ENCODE peak calls at places on chromosomes 11 and 22, in five cellular contexts. W, J, K, Q and X are unnamed samples.

GRCh38 chr22:47551438-47551788 is 789.0 kb downstream of the TBC1D22A start:
- DNase-seq in J (no peak), K (no peak), W (no peak), Q (no peak), X (no peak)

GRCh38 chr11:46047520-46047919 is 73.7 kb downstream of the PHF21A start:
- DNase-seq in Q (no peak), J (no peak), K (no peak), W (no peak), X (no peak)

GRCh38 chr11:123601136-123601535 is 53.3 kb downstream of the SCN3B start:
- DNase-seq in Q (no peak), K (no peak), W (no peak), J (peak; percentile 73), X (no peak)

GRCh38 chr11:119356349-119357031 is 10.0 kb upstream of the MFRP start:
- DNase-seq in W (peak; percentile 93), Q (peak; percentile 62), J (peak; percentile 66), K (peak; percentile 56), X (peak; percentile 74)

GRCh38 chr11:122137081-122137793 is 21.2 kb upstream of the BLID start:
- DNase-seq in Q (no peak), W (no peak), K (peak; percentile 72), J (peak; percentile 96), X (no peak)

GRCh38 chr22:41919357-41920224 is 4.7 kb upstream of the SHISA8 start:
- DNase-seq in K (no peak), J (peak; percentile 11), W (peak; percentile 78), Q (no peak), X (peak; percentile 52)

GRCh38 chr22:20192293-20192971 is 41.6 kb upstream of the CCDC188 start:
- DNase-seq in K (no peak), J (no peak), Q (no peak), W (no peak), X (no peak)

GRCh38 chr11:1877211-1878133 is 14.2 kb downstream of the PRR33 start:
- DNase-seq in K (no peak), Q (no peak), W (peak; percentile 80), J (no peak), X (no peak)

GRCh38 chr11:11135820-11136476 is 217.1 kb downstream of the CSNK2A3 start:
- DNase-seq in J (no peak), K (no peak), Q (no peak), W (no peak), X (no peak)

GRCh38 chr22:43889366-43890253 is 2.2 kb downstream of the PNPLA5 start:
- DNase-seq in W (peak; percentile 38), J (peak; percentile 46), Q (no peak), K (no peak), X (no peak)

GRCh38 chr11:62556872-62557631 is 10.4 kb upstream of the AHNAK start:
- DNase-seq in J (peak; percentile 11), K (no peak), Q (no peak), W (peak; percentile 33), X (no peak)

GRCh38 chr11:27469333-27469680 is 3.3 kb downstream of the LGR4 start:
- DNase-seq in Q (no peak), K (no peak), W (no peak), J (no peak), X (no peak)

GRCh38 chr11:27468209-27468608 is 4.4 kb downstream of the LGR4 start:
- DNase-seq in W (no peak), K (no peak), J (peak; percentile 53), Q (no peak), X (no peak)

GRCh38 chr11:27470166-27470565 is 2.4 kb downstream of the LGR4 start:
- DNase-seq in Q (no peak), W (no peak), J (no peak), K (no peak), X (no peak)

GRCh38 chr11:27467181-27467913 is 5.2 kb downstream of the LGR4 start:
- DNase-seq in W (no peak), K (no peak), J (no peak), Q (no peak), X (no peak)

DNA sequence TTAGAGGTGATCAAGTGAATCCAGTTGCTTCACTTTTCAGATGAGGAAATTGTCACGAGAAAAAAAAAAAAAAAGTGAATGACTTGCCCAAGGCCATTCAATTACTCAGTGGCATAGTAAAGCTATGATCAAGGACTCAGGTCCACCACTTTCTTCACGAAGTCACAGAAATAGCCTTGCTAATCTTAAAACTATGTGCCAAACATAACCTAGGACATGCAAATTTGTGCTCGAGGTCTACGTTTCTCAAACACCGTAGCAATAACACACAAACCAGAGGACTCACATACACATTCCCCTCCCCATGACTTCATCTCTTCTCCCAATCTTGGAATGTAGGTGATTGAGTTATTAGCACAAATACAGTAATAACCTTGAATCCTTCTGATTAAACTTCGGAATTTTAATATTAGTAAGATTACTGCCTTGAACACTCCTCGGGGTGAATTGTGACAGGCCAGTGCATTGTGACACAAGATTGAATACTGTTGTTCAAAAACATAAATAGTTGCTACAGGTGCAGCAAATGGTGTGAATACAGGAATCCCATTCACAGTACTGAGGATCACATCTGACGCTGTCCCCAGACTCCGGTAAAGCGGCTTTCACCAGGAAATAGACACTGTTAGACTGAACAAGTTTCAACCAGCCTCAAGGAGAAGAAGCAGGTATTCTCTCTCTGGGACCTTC is 3.8 kb downstream of the LGR4 start:
- DNase-seq in W (no peak), Q (no peak), K (no peak), J (peak; percentile 29), X (no peak)
- H3K4me3 ChIP-seq in W (peak overlapping the region; percentile 15), Q (no peak overlapping the region), K (no peak overlapping the region), J (no peak overlapping the region), X (no peak overlapping the region)

DNA sequence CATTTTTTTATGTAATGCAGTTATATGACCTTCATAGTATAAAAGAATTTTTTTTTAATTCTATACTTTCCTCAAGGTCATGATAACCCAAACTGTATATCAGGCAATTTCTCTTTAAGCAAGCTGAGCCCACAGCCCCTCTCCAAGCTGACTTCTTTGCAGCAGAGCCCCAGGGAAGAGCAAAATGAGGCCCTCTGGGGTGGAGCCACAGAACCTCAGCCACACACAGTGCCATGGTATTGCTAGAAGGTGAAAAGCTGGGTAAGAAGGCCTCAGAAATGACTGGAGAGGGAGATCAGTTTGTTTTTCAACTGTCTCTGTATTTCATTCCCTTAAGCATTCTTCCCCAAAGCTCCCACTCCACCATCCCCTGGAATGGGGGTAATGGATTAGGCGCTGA is 108.8 kb downstream of the PLEKHA7 start:
- DNase-seq in K (no peak), Q (no peak), J (no peak), W (no peak), X (no peak)
- H3K4me1 ChIP-seq in K (no peaks in the 10 kb centered on the region), Q (no peaks in the 10 kb centered on the region), J (no peaks in the 10 kb centered on the region), W (no peaks in the 10 kb centered on the region), X (no peaks in the 10 kb centered on the region)

GRCh38 chr22:46537221-46537945 is at the start of gene CELSR1:
- DNase-seq in J (peak; percentile 11), Q (no peak), K (no peak), W (peak; percentile 43), X (peak; percentile 79)
- H3K27ac ChIP-seq in J (no peak within 1 kb of the TSS), Q (no peak within 1 kb of the TSS), K (no peak within 1 kb of the TSS), W (no peak within 1 kb of the TSS), X (peak within 1 kb of the TSS; percentile 47)

GRCh38 chr22:22203048-22203971 is 41.3 kb upstream of the VPREB1 start:
- DNase-seq in Q (no peak), K (no peak), J (no peak), W (no peak), X (no peak)

GRCh38 chr22:22201925-22202343 is 42.7 kb upstream of the VPREB1 start:
- DNase-seq in J (no peak), W (no peak), K (no peak), Q (no peak), X (no peak)

GRCh38 chr22:22199634-22200033 is 45.0 kb upstream of the VPREB1 start:
- DNase-seq in J (no peak), Q (no peak), K (no peak), W (peak; percentile 20), X (no peak)

GRCh38 chr22:22200569-22201184 is 43.9 kb upstream of the VPREB1 start:
- DNase-seq in K (no peak), Q (no peak), W (no peak), J (no peak), X (no peak)

GRCh38 chr22:22201185-22201924 is 43.2 kb upstream of the VPREB1 start:
- DNase-seq in J (peak; percentile 24), Q (peak; percentile 58), W (no peak), K (no peak), X (no peak)
- H3K4me3 ChIP-seq in J (no peak overlapping the region), Q (no peak overlapping the region), W (no peak overlapping the region), K (no peak overlapping the region), X (no peak overlapping the region)

GRCh38 chr11:313787-314547 is at the start of gene IFITM1:
- DNase-seq in W (peak; percentile 52), Q (peak; percentile 28), K (no peak), J (peak; percentile 84), X (no peak)
- H3K4me1 ChIP-seq in W (peaks cover 9% of the 10 kb centered on the region), Q (peaks cover 42% of the 10 kb centered on the region), K (peaks cover 12% of the 10 kb centered on the region), J (peaks cover 23% of the 10 kb centered on the region), X (no peaks in the 10 kb centered on the region)

GRCh38 chr11:6377902-6378694 is 12.2 kb upstream of the SMPD1 start:
- DNase-seq in J (no peak), K (no peak), Q (no peak), W (no peak), X (no peak)

GRCh38 chr11:6378695-6378989 is 11.6 kb upstream of the SMPD1 start:
- DNase-seq in W (no peak), J (no peak), K (no peak), Q (no peak), X (no peak)
- H3K27ac ChIP-seq in W (no peak overlapping the region), J (no peak overlapping the region), K (no peak overlapping the region), Q (no peak overlapping the region), X (no peak overlapping the region)

GRCh38 chr11:6629573-6629891 is 10.3 kb upstream of the TPP1 start:
- DNase-seq in J (no peak), W (no peak), K (no peak), Q (no peak), X (no peak)
- H3K4me3 ChIP-seq in J (no peak overlapping the region), W (no peak overlapping the region), K (no peak overlapping the region), Q (no peak overlapping the region), X (no peak overlapping the region)

GRCh38 chr22:50297510-50298265 is 9.8 kb downstream of the PLXNB2 start:
- DNase-seq in J (no peak), Q (no peak), K (no peak), W (no peak), X (no peak)
- H3K4me1 ChIP-seq in J (peaks cover 63% of the 10 kb centered on the region), Q (no peaks in the 10 kb centered on the region), K (peaks cover 26% of the 10 kb centered on the region), W (peaks cover 24% of the 10 kb centered on the region), X (peaks cover 64% of the 10 kb centered on the region)

GRCh38 chr11:2912038-2912410 is 17.2 kb downstream of the PHLDA2 start:
- DNase-seq in Q (no peak), J (no peak), W (no peak), K (no peak), X (no peak)
- H3K27ac ChIP-seq in Q (no peak overlapping the region), J (no peak overlapping the region), W (no peak overlapping the region), K (no peak overlapping the region), X (peak overlapping the region; percentile 79)